ENCODE peak calls at places on chromosome 21, in ten cellular contexts. O is SHP77; I is neural crest cell; W is heart left ventricle; T is AG10803; G is CD8-positive, alpha-beta T cell; P is nephron progenitor cell; R is activated CD4-positive, alpha-beta T cell treated with anti-CD3 and anti-CD28 coated beads, Interleukin-2, amount 50 U/mL, for 4 hours; H is cardiac fibroblast; U is kidney tubule cell. Y is an unnamed sample.

GRCh38 chr21:44331650-44332306 is 7.4 kb downstream of the CFAP410 start:
- DNase-seq in U (no peak), R (no peak), W (no peak), I (no peak), H (peak; percentile 9), O (no peak), T (peak; percentile 47), G (no peak), P (no peak), Y (no peak)

GRCh38 chr21:42406201-42406601 is 2.5 kb downstream of the UBASH3A start:
- DNase-seq in W (no peak), I (no peak), T (no peak), U (no peak), H (no peak), R (no peak), G (peak; percentile 47), P (no peak), O (no peak), Y (peak; percentile 46)

GRCh38 chr21:38289697-38290096 is 32.9 kb downstream of the KCNJ15 start:
- DNase-seq in W (no peak), P (no peak), I (no peak), H (peak; percentile 98), G (no peak), O (no peak), U (peak; percentile 99), T (peak; percentile 100), R (no peak), Y (no peak)

GRCh38 chr21:30434033-30434631 is 4.1 kb downstream of the KRTAP13-4 start:
- DNase-seq in R (no peak), W (no peak), O (peak; percentile 36), H (peak; percentile 47), P (peak; percentile 30), I (peak; percentile 28), T (peak; percentile 2), G (no peak), U (peak; percentile 38), Y (no peak)

GRCh38 chr21:42609806-42610205 is 43.6 kb upstream of the PDE9A start:
- DNase-seq in U (peak; percentile 98), G (peak; percentile 34), T (no peak), P (no peak), W (no peak), R (peak; percentile 25), H (no peak), I (no peak), O (no peak), Y (no peak)

GRCh38 chr21:29606613-29607012 is 307.9 kb downstream of the BACH1 start:
- DNase-seq in G (no peak), O (no peak), R (no peak), T (no peak), I (no peak), U (no peak), W (no peak), P (no peak), H (no peak), Y (no peak)

GRCh38 chr21:26572668-26573381 is at the start of gene CYYR1:
- DNase-seq in O (no peak), T (peak; percentile 5), U (peak; percentile 23), R (no peak), P (peak; percentile 83), I (peak; percentile 60), H (no peak), G (no peak), W (peak; percentile 68), Y (no peak)

GRCh38 chr21:45246014-45246413 is 41.7 kb downstream of the POFUT2 start:
- DNase-seq in G (no peak), R (no peak), P (no peak), T (no peak), W (no peak), U (no peak), O (no peak), I (no peak), H (no peak), Y (no peak)

GRCh38 chr21:43618940-43619339 is 40.3 kb downstream of the HSF2BP start:
- DNase-seq in T (no peak), G (no peak), U (no peak), H (no peak), W (no peak), I (no peak), O (no peak), R (no peak), P (no peak), Y (no peak)